ENCODE peak calls at places on chromosomes 5 and 9, in five cellular contexts. S is Caco-2, V is WERI-Rb-1, Z is left ventricle myocardium inferior, N is fibroblast of mammary gland. C is an unnamed sample.

GRCh38 chr5:99243111-99243510 is 314.3 kb upstream of the CHD1 start:
- DNase-seq in V (no peak), Z (no peak), S (no peak), N (no peak), C (no peak)

GRCh38 chr5:59813761-59814562 is 79.6 kb downstream of the PDE4D start:
- DNase-seq in S (peak), Z (no peak), N (peak), V (peak), C (peak)

GRCh38 chr5:119063579-119064379 is 7.1 kb upstream of the DMXL1 start:
- DNase-seq in N (peak), S (no peak), Z (no peak), V (no peak), C (no peak)

GRCh38 chr9:11749396-11749795 is 943.8 kb upstream of the TYRP1 start:
- DNase-seq in N (no peak), V (peak), Z (no peak), S (no peak), C (no peak)

GRCh38 chr9:94746541-94747505 is 20.3 kb downstream of the AOPEP start:
- DNase-seq in S (peak), V (no peak), Z (no peak), N (no peak), C (no peak)

GRCh38 chr9:26331223-26331622 is 561.4 kb downstream of the CAAP1 start:
- DNase-seq in V (no peak), N (no peak), Z (no peak), S (no peak), C (no peak)

GRCh38 chr9:79623799-79624721 is 52.3 kb downstream of the TLE4 start:
- DNase-seq in N (no peak), S (peak), Z (peak), V (no peak), C (no peak)

GRCh38 chr9:101485873-101486692 is 47.6 kb upstream of the RNF20 start:
- DNase-seq in S (peak), N (peak), V (peak), Z (peak), C (peak)

GRCh38 chr9:89038354-89039091 is 47.3 kb downstream of the S1PR3 start:
- DNase-seq in N (peak), Z (no peak), V (no peak), S (no peak), C (no peak)

GRCh38 chr9:127351182-127352166 is 45.5 kb upstream of the SLC2A8 start:
- DNase-seq in N (no peak), Z (no peak), V (peak), S (no peak), C (no peak)

GRCh38 chr9:8579661-8580060 is 780.1 kb upstream of the DMAC1 start:
- DNase-seq in Z (no peak), N (peak), S (no peak), V (no peak), C (no peak)

GRCh38 chr9:137444106-137444790 is 3.1 kb upstream of the ENTPD8 start:
- DNase-seq in N (no peak), Z (no peak), V (no peak), S (no peak), C (no peak)

GRCh38 chr9:137438591-137439157 is 2.5 kb downstream of the ENTPD8 start:
- DNase-seq in N (no peak), S (no peak), V (no peak), Z (no peak), C (peak)

GRCh38 chr9:137441289-137441934 is at the start of gene ENTPD8:
- DNase-seq in N (no peak), Z (no peak), S (peak), V (peak), C (peak)

GRCh38 chr9:137439158-137439714 is 1.9 kb downstream of the ENTPD8 start:
- DNase-seq in Z (no peak), V (peak), S (no peak), N (no peak), C (peak)

GRCh38 chr9:137441935-137442321 is 771 bp upstream of the ENTPD8 start:
- DNase-seq in V (no peak), Z (no peak), S (no peak), N (no peak), C (no peak)
- TF ChIP-seq CTCF in V (no peak), Z (no peak), S (no peak), N (no peak), C (no peak)

DNA sequence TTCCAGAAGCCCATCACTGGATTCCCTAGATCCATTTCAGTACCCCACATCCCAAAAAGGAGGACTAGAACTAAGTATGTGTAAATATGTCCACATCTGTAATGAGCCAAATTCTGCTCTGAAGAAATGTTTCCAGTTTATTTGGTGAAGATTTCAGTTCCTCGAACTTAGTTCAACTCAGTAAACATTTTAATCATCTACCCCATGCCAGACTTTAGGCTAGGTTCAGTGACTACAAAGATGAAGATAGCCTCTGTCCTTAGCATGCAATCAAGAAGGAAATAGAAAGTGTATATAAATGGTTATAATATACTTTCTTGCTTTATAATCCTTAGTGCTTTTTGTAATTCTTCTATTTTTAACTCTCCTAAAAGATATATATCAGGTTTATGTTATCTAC is 21.5 kb downstream of the RUSC2 start:
- DNase-seq in V (no peak), S (no peak), N (no peak), Z (no peak), C (no peak)
- TF ChIP-seq CTCF in V (no peak), S (no peak), N (no peak), Z (no peak), C (no peak)

GRCh38 chr5:35647128-35647527 is 29.5 kb downstream of the SPEF2 start:
- DNase-seq in Z (no peak), N (no peak), V (no peak), S (no peak), C (no peak)
- TF ChIP-seq CTCF in Z (no peak), N (no peak), V (no peak), S (no peak), C (no peak)

GRCh38 chr5:6544561-6544935 is 88.3 kb downstream of the NSUN2 start:
- DNase-seq in N (no peak), V (no peak), Z (no peak), S (no peak), C (no peak)

GRCh38 chr5:6542421-6543345 is 90.2 kb downstream of the NSUN2 start:
- DNase-seq in V (no peak), S (no peak), Z (no peak), N (no peak), C (no peak)

GRCh38 chr5:6545036-6545693 is 87.7 kb downstream of the NSUN2 start:
- DNase-seq in N (no peak), V (no peak), Z (no peak), S (no peak), C (no peak)

GRCh38 chr5:6543830-6544560 is 88.8 kb downstream of the NSUN2 start:
- DNase-seq in N (no peak), Z (no peak), V (no peak), S (no peak), C (no peak)

GRCh38 chr5:6543346-6543730 is 89.5 kb downstream of the NSUN2 start:
- DNase-seq in S (no peak), Z (no peak), V (no peak), N (no peak), C (no peak)
- TF ChIP-seq CTCF in S (no peak), Z (no peak), V (no peak), N (no peak), C (no peak)

GRCh38 chr5:1438871-1439270 is 6.4 kb downstream of the SLC6A3 start:
- DNase-seq in Z (no peak), V (no peak), S (no peak), N (no peak), C (no peak)

GRCh38 chr5:1436036-1436435 is 9.2 kb downstream of the SLC6A3 start:
- DNase-seq in S (peak), V (no peak), N (no peak), Z (no peak), C (no peak)

GRCh38 chr5:1437876-1438559 is 7.2 kb downstream of the SLC6A3 start:
- DNase-seq in V (no peak), N (no peak), S (no peak), Z (no peak), C (no peak)

GRCh38 chr5:1436681-1437080 is 8.6 kb downstream of the SLC6A3 start:
- DNase-seq in S (no peak), V (no peak), Z (no peak), N (no peak), C (no peak)

GRCh38 chr5:1437452-1437851 is 7.8 kb downstream of the SLC6A3 start:
- DNase-seq in S (peak), Z (no peak), V (peak), N (peak), C (no peak)
- TF ChIP-seq CTCF in S (no peak), Z (no peak), V (peak), N (no peak), C (no peak)

GRCh38 chr5:137497396-137498290 is 1.5 kb downstream of the SPOCK1 start:
- DNase-seq in V (no peak), N (no peak), S (no peak), Z (no peak), C (no peak)
- TF ChIP-seq CTCF in V (no peak), N (no peak), S (no peak), Z (no peak), C (no peak)

DNA sequence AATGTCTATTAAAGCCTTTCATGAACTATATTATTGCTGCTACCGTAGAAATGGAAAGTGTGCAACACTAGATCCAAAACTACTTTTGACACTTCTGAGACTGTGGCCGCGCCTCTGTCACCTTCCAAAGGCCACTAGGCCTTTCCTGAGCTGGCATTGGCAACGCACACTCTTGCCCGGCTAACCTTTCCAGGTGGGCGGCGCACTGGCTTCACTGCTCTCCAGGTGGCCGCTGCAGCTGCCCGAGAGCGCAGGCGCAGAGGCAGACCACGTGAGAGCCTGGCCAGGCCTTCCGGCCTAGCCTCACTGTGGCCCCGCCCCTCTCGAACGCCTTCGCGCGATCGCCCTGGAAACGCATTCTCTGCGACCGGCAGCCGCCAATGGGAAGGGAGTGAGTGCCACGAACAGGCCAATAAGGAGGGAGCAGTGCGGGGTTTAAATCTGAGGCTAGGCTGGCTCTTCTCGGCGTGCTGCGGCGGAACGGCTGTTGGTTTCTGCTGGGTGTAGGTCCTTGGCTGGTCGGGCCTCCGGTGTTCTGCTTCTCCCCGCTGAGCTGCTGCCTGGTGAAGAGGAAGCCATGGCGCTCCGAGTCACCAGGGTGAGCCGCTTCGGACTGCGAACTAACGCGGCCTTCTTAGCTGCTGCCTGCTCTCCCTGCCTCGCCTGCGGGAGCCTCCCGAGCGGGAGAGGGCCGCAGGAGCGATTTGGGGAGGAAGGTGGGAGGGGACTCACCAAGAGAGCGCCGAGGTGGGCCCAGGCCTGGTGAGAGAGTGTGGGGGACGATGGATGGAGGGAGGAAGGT is at the start of gene CCNB1:
- DNase-seq in S (peak), N (peak), Z (peak), V (peak), C (peak)
- TF ChIP-seq CTCF in S (peak), N (no peak), Z (peak), V (no peak), C (no peak)

C was measured in nephron progenitor cell.